ENCODE peak calls at places on chromosomes 12 and 14, in four cellular contexts. One of them, this sample, is unnamed.

GRCh38 chr14:100857196-100857922 is 31.4 kb downstream of the MEG3 start:
- DNase-seq in K562: no peak
- DNase-seq in H1: no peak
- DNase-seq in SK-N-SH: peak
- DNase-seq in this sample: no peak

GRCh38 chr12:110316861-110317260 is 35.8 kb downstream of the ATP2A2 start:
- DNase-seq in K562: no peak
- DNase-seq in H1: no peak
- DNase-seq in SK-N-SH: no peak
- DNase-seq in this sample: no peak

GRCh38 chr14:37709419-37710195 is 114.2 kb downstream of the TTC6 start:
- DNase-seq in K562: no peak
- DNase-seq in H1: no peak
- DNase-seq in SK-N-SH: no peak
- DNase-seq in this sample: no peak

GRCh38 chr12:116609236-116609635 is 50.1 kb downstream of the MAP1LC3B2 start:
- DNase-seq in K562: no peak
- DNase-seq in H1: no peak
- DNase-seq in SK-N-SH: no peak
- DNase-seq in this sample: no peak

GRCh38 chr12:126069549-126070165 is 1004.4 kb downstream of the AACS start:
- DNase-seq in K562: peak
- DNase-seq in H1: peak
- DNase-seq in SK-N-SH: peak
- DNase-seq in this sample: peak

GRCh38 chr14:104355101-104355691 is 216.8 kb downstream of the KIF26A start:
- DNase-seq in K562: peak
- DNase-seq in H1: no peak
- DNase-seq in SK-N-SH: no peak
- DNase-seq in this sample: no peak

GRCh38 chr14:91778217-91778616 is 46.3 kb upstream of the CATSPERB start:
- DNase-seq in K562: no peak
- DNase-seq in H1: no peak
- DNase-seq in SK-N-SH: no peak
- DNase-seq in this sample: no peak

GRCh38 chr12:60148109-60148508 is 552.3 kb downstream of the SLC16A7 start:
- DNase-seq in K562: no peak
- DNase-seq in H1: no peak
- DNase-seq in SK-N-SH: no peak
- DNase-seq in this sample: no peak

GRCh38 chr14:51018521-51018920 is 74.2 kb upstream of the PYGL start:
- DNase-seq in K562: no peak
- DNase-seq in H1: no peak
- DNase-seq in SK-N-SH: no peak
- DNase-seq in this sample: no peak

GRCh38 chr12:122067966-122068365 is 10.6 kb upstream of the MLXIP start:
- DNase-seq in K562: no peak
- DNase-seq in H1: no peak
- DNase-seq in SK-N-SH: no peak
- DNase-seq in this sample: no peak

DNA sequence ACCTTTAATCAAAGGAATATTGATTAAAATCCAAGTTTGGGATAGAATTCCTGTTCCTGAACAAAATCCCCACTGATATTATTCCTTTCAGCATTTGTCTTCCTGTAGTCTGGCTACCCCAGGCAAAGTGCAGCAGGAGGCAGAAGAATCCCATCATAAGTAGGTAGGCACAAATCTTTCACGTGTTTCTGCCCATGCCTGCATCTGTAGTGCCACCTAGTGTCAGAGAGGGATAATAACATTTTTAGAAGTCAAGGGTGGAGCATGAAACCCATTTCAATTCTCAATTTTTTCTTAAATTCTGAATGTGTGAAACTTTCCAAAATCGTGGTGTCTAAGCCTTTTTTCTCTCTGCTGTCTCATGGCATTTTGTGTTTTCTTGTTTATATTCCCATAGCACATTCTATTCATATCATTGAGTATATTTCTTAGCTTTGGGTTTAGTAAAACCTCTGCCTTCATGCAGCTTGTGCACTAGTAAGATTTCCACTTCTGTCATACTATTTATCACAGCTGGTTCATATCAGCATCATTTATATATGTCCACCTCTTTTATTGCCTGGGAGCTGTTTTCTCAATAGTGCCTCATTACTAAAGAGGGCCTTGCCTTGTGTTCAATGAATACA is 47.8 kb upstream of the RERG start:
- DNase-seq in K562: peak
- DNase-seq in H1: no peak
- DNase-seq in SK-N-SH: peak
- DNase-seq in this sample: no peak
- TF ChIP-seq TEAD4 in K562: no peak
- TF ChIP-seq TEAD4 in H1: no peak
- TF ChIP-seq TEAD4 in SK-N-SH: no peak
- TF ChIP-seq TEAD4 in this sample: no peak

GRCh38 chr12:76274699-76275098 is 73.5 kb downstream of the BBS10 start:
- DNase-seq in K562: no peak
- DNase-seq in H1: no peak
- DNase-seq in SK-N-SH: no peak
- DNase-seq in this sample: no peak
- TF ChIP-seq TEAD4 in K562: no peak
- TF ChIP-seq TEAD4 in H1: no peak
- TF ChIP-seq TEAD4 in SK-N-SH: no peak
- TF ChIP-seq TEAD4 in this sample: no peak

GRCh38 chr12:67042697-67043131 is 226.4 kb upstream of the CAND1 start:
- DNase-seq in K562: no peak
- DNase-seq in H1: no peak
- DNase-seq in SK-N-SH: no peak
- DNase-seq in this sample: peak
- TF ChIP-seq TEAD4 in K562: no peak
- TF ChIP-seq TEAD4 in H1: no peak
- TF ChIP-seq TEAD4 in SK-N-SH: no peak
- TF ChIP-seq TEAD4 in this sample: no peak

DNA sequence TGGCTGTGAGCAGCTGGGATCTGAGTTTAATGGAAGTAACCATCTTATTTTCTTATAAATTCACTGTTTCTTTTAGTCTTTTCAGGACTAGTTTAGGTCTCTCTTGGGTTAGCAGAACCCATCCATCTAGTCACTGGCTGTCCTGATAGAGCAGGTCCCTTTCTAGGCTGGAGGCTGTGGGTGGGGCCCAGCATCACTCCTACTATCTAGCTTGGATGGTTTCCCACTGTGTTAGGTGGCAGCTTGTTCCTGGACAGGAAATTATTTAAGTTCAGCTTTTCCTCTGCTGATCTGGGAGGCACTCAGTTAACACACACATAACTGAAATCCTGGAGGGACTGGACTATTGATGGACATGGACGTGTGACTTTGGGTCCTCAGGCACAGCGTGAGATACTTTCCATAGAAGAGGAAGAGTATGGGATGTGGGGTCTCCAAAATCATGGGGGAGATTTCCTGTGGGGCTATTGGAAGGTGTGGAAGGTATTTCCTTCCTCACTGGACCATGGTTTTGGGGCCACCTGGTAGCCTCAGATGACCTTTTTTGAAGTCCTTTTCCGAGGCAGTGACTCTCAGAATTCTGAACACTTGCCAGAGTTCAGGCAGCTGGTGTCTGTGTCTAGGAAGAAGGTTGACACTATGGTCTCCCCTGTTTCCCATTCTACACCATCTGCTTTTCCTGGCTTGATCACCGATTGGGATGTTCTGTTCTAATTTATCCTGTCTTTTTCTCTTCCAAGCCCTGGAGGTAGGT is 11.4 kb upstream of the PLEKHG3 start:
- DNase-seq in K562: no peak
- DNase-seq in H1: no peak
- DNase-seq in SK-N-SH: no peak
- DNase-seq in this sample: no peak
- TF ChIP-seq TEAD4 in K562: no peak
- TF ChIP-seq TEAD4 in H1: no peak
- TF ChIP-seq TEAD4 in SK-N-SH: no peak
- TF ChIP-seq TEAD4 in this sample: no peak

DNA sequence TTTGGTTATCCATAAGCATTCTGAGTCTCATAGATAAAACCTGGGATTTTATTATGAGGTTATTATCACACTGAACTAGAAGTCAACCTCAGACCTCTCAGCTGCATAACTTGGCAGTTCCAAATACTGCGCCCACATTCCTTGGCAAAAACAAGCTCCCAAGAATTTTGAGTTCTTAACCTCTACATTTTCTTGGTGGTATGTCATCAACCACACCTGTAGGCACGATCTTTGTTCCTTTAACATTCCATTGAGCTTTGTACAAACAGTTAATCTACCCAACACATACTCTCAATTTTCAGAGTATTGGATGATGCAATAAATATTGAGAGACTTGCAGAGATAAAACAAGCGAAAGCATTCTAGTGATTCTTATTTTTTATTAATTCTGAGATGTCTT is 371.8 kb upstream of the PRICKLE1 start:
- DNase-seq in K562: no peak
- DNase-seq in H1: peak
- DNase-seq in SK-N-SH: no peak
- DNase-seq in this sample: no peak
- TF ChIP-seq TEAD4 in K562: no peak
- TF ChIP-seq TEAD4 in H1: peak
- TF ChIP-seq TEAD4 in SK-N-SH: no peak
- TF ChIP-seq TEAD4 in this sample: no peak